ENCODE peak calls at places on chromosome 15, in seven cellular contexts. L is tibial nerve, I is D721Med, V is fibroblast of lung, A is cardiac fibroblast, R is SK-N-SH, D is BE2C. H is an unnamed sample.

GRCh38 chr15:73382131-73382530 is 13.4 kb upstream of the HCN4 start:
- DNase-seq in L (no peak), I (no peak), V (no peak), A (no peak), R (no peak), D (no peak), H (no peak)

GRCh38 chr15:65056868-65057548 is 10.8 kb downstream of the RASL12 start:
- DNase-seq in L (no peak), I (no peak), V (no peak), A (no peak), R (peak; percentile 12), D (no peak), H (no peak)

GRCh38 chr15:39205506-39206371 is 375.1 kb upstream of the THBS1 start:
- DNase-seq in L (no peak), I (no peak), V (no peak), A (no peak), R (no peak), D (no peak), H (no peak)

GRCh38 chr15:74050127-74050526 is 32.2 kb downstream of the GOLGA6A start:
- DNase-seq in L (no peak), I (no peak), V (no peak), A (no peak), R (no peak), D (no peak), H (no peak)

GRCh38 chr15:75684648-75685047 is 28.0 kb downstream of the CSPG4 start:
- DNase-seq in L (no peak), I (no peak), V (no peak), A (no peak), R (no peak), D (no peak), H (no peak)

GRCh38 chr15:74283366-74283765 is 47.2 kb downstream of the CCDC33 start:
- DNase-seq in L (no peak), I (peak; percentile 72), V (no peak), A (no peak), R (no peak), D (no peak), H (no peak)

GRCh38 chr15:66872394-66872793 is 170.4 kb downstream of the SMAD6 start:
- DNase-seq in L (no peak), I (no peak), V (no peak), A (no peak), R (no peak), D (no peak), H (no peak)

GRCh38 chr15:67690936-67691335 is 134.4 kb upstream of the SKOR1 start:
- DNase-seq in L (no peak), I (no peak), V (peak; percentile 59), A (peak; percentile 50), R (no peak), D (no peak), H (no peak)

GRCh38 chr15:71940004-71940588 is 129.7 kb downstream of the NR2E3 start:
- DNase-seq in L (no peak), I (no peak), V (no peak), A (no peak), R (no peak), D (no peak), H (no peak)

GRCh38 chr15:90823455-90823974 is 44.9 kb upstream of the FURIN start:
- DNase-seq in L (no peak), I (no peak), V (no peak), A (no peak), R (no peak), D (no peak), H (no peak)

GRCh38 chr15:38127306-38127731 is 125.3 kb upstream of the SPRED1 start:
- DNase-seq in L (no peak), I (no peak), V (no peak), A (no peak), R (no peak), D (no peak), H (no peak)

GRCh38 chr15:25933456-25934158 is 70.5 kb upstream of the ATP10A start:
- DNase-seq in L (peak; percentile 36), I (peak; percentile 60), V (peak; percentile 86), A (peak; percentile 84), R (peak; percentile 70), D (peak; percentile 14), H (peak; percentile 43)

GRCh38 chr15:59353994-59354951 is 18.4 kb downstream of the MYO1E start:
- DNase-seq in L (no peak), I (no peak), V (no peak), A (no peak), R (no peak), D (no peak), H (no peak)

GRCh38 chr15:96324900-96325299 is 5.6 kb upstream of the NR2F2 start:
- DNase-seq in L (no peak), I (no peak), V (peak; percentile 54), A (no peak), R (no peak), D (no peak), H (no peak)

GRCh38 chr15:29534378-29534777 is 264.8 kb upstream of the NSMCE3 start:
- DNase-seq in L (no peak), I (no peak), V (no peak), A (peak; percentile 38), R (no peak), D (no peak), H (no peak)

GRCh38 chr15:80240261-80240660 is 11.8 kb downstream of the CTXND1 start:
- DNase-seq in L (no peak), I (no peak), V (no peak), A (no peak), R (no peak), D (no peak), H (no peak)

GRCh38 chr15:80242802-80243201 is 9.2 kb downstream of the CTXND1 start:
- DNase-seq in L (no peak), I (no peak), V (no peak), A (no peak), R (no peak), D (no peak), H (no peak)

GRCh38 chr15:80241508-80241907 is 10.5 kb downstream of the CTXND1 start:
- DNase-seq in L (no peak), I (no peak), V (no peak), A (no peak), R (no peak), D (no peak), H (no peak)

GRCh38 chr15:80246425-80246894 is 5.6 kb downstream of the CTXND1 start:
- DNase-seq in L (no peak), I (no peak), V (no peak), A (no peak), R (no peak), D (no peak), H (no peak)

DNA sequence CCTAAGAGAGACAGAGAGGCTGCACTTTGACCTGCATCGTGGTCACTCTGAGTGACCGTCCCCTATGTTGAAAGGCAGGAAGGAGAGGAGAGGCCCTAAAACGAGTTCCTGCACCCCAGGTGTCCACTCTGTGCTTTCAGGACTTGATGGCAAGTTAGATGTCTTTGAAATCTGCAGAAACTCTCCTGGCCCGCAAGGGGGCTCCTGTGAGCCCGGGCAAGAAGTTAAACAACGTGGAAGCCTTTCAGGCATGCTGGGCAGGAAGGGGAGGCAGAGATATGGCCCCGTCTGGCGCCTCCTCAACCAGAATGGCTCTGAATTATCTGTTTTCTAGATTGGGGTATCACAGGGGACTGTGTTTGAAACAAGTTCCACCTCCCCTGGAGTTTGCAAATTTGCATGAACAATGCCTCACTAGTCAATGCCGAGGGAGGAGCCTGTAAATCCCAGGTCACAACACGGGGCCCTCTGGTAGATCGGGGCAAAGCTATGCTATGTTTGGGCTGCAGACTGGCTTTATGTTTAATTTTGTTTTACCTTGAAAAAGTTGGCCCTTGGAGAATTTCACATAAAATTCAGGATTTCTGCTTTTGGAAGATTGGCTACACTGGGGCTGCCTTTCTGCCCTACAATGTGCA is 9.8 kb downstream of the CTXND1 start:
- DNase-seq in L (no peak), I (no peak), V (peak; percentile 18), A (peak; percentile 58), R (peak; percentile 16), D (peak; percentile 61), H (peak; percentile 20)
- TF ChIP-seq CTCF in L (no peak), I (peak; percentile 40), V (peak; percentile 32), A (peak; percentile 83), R (peak; percentile 57), D (peak; percentile 90), H (peak; percentile 64)

DNA sequence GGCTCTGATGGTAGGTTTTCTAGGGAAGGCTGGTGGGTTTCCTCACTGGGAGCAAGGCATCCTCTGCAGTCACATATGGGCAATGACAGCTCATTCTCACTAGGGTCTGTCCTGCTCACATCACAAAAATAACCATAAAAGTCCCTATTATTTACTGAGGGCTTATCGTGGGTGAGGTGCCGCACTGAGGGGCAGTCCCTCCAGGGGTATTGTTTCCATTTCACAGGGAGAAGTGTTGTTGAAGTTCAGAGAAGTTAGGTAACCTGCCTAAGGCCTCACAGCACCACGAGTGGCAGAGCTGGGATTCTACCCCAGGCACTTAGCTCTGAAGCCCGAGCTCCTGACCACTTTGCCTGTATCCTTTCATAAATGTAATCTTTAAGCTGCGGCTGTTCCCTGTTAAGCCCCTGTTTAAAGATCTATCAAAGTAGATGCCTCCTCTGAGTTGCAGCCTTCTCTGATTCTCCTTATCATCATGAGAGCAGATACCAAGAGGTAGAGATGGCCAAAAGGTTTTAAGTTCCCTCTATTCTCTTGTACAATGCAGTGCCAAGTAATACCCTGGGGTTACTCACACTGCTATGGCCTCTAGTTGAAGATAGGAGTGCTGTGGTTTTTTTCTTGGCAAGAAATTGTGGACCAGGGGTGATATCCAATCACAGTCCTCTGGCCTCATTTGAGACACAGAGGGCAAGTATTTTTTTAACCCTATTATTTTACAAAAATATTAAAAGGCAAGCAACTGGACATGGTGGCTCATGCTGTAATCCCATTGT is 107.0 kb downstream of the RPLP1 start:
- DNase-seq in L (no peak), I (no peak), V (peak; percentile 11), A (peak; percentile 64), R (no peak), D (no peak), H (no peak)
- TF ChIP-seq CTCF in L (no peak), I (no peak), V (no peak), A (peak; percentile 27), R (no peak), D (no peak), H (no peak)

DNA sequence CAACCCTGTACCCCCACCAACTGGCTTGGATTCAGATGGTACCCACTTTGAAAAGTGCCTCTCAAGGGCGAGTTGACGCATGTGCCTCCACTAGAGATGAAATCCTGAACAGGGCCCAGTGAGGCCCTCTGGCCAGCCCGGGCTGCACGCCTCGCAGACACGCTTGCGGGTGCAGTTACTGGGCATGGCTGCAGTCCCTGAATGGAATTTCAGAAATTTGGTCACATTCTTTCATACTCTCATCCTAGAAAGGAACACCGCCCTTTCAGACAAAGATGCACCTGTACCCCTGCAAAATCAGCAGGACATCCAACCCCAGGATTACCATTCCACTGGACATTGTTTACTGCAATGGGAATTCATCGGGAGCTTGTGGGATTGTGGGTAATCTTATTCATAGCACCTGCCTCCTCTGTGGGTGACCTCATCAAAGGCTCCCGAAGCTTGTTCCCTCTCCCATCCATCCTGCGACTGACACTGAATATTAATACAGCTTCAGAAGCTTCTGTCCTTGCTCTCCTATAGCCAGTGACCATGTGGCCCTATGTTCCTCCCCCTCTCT is 42.5 kb upstream of the TPM1 start:
- DNase-seq in L (no peak), I (no peak), V (no peak), A (no peak), R (peak; percentile 40), D (no peak), H (no peak)
- TF ChIP-seq CTCF in L (no peak), I (no peak), V (no peak), A (no peak), R (no peak), D (no peak), H (no peak)

DNA sequence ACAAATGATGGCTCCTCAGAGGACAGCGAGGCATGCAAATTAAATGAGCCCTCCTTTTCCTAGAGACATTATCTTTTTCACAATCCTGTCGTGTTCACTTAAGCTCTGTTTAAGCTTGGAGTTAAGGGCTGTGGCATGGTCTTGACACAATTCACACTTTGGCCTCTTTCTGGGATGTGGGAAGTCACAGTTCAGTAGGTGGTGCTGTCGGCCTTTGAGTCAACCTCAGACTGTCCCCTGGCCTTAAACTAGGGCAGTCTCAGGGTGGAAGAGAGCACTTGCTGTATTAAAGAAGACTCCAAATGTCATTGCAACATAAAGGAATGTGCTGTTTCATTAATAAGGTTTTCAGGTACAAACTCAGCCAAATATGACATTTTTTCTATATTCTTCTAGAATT is 351.0 kb downstream of the MCTP2 start:
- DNase-seq in L (peak; percentile 52), I (no peak), V (no peak), A (peak; percentile 21), R (peak; percentile 12), D (peak; percentile 37), H (peak; percentile 30)
- TF ChIP-seq CTCF in L (peak; percentile 40), I (no peak), V (no peak), A (no peak), R (no peak), D (peak; percentile 69), H (peak; percentile 61)

H was measured in neural crest cell.